ENCODE peak calls at places on chromosomes 13 and 19, in nine cellular contexts. K, B, I, T, L, F, D, O and A are unnamed samples.

GRCh38 chr19:47481460-47482052 is 2.5 kb downstream of the KPTN start:
- ATAC-seq in L (no peak), K (no peak), I (no peak), B (no peak), F (no peak), O (no peak), D (no peak), T (no peak), A (no peak)

GRCh38 chr13:20395061-20395916 is 130.4 kb downstream of the CRYL1 start:
- ATAC-seq in F (no peak), L (no peak), T (no peak), K (no peak), D (no peak), I (no peak), O (no peak), B (no peak), A (no peak)

GRCh38 chr13:88623150-88623549 is 952.0 kb downstream of the SLITRK5 start:
- ATAC-seq in B (no peak), T (peak), K (no peak), L (no peak), F (no peak), I (no peak), O (no peak), D (no peak), A (no peak)

GRCh38 chr19:17205237-17206140 is 9.7 kb upstream of the USE1 start:
- ATAC-seq in K (peak), O (peak), D (peak), F (peak), L (peak), B (peak), I (peak), T (peak), A (peak)

GRCh38 chr19:55465460-55466245 is 1.1 kb upstream of the C19orf85 start:
- ATAC-seq in B (no peak), L (no peak), T (no peak), K (no peak), I (no peak), O (no peak), D (no peak), F (no peak), A (no peak)

GRCh38 chr19:15550847-15551182 is 42.5 kb downstream of the CYP4F22 start:
- ATAC-seq in I (no peak), B (no peak), O (no peak), T (no peak), L (peak), D (peak), K (no peak), F (no peak), A (no peak)

GRCh38 chr13:103656329-103656728 is 590.1 kb upstream of the SLC10A2 start:
- ATAC-seq in B (no peak), T (no peak), L (no peak), O (no peak), I (no peak), K (no peak), F (no peak), D (no peak), A (no peak)

GRCh38 chr13:48391257-48391656 is 21.7 kb downstream of the LPAR6 start:
- ATAC-seq in B (no peak), D (no peak), O (no peak), F (no peak), I (no peak), L (no peak), T (no peak), K (no peak), A (no peak)

GRCh38 chr19:15330801-15331418 is 1.4 kb downstream of the BRD4 start:
- ATAC-seq in F (no peak), L (peak), K (peak), T (peak), D (peak), I (peak), O (peak), B (peak), A (no peak)

GRCh38 chr19:6274756-6275155 is 5.0 kb downstream of the MLLT1 start:
- ATAC-seq in T (no peak), K (no peak), I (peak), B (peak), D (no peak), O (no peak), L (no peak), F (no peak), A (no peak)

GRCh38 chr19:10535613-10536012 is 8.1 kb upstream of the ATG4D start:
- ATAC-seq in F (no peak), D (no peak), O (no peak), K (no peak), L (no peak), T (no peak), I (no peak), B (no peak), A (no peak)

GRCh38 chr13:84896128-84896527 is 903.1 kb downstream of the SLITRK6 start:
- ATAC-seq in O (peak), F (no peak), D (no peak), T (no peak), L (no peak), K (no peak), B (no peak), I (no peak), A (no peak)

GRCh38 chr13:77985866-77986636 is 67.4 kb upstream of the EDNRB start:
- ATAC-seq in D (no peak), K (no peak), O (no peak), B (peak), I (no peak), F (peak), L (no peak), T (no peak), A (no peak)

GRCh38 chr19:13681509-13681908 is 82.8 kb upstream of the MRI1 start:
- ATAC-seq in B (no peak), I (no peak), K (no peak), T (no peak), O (no peak), L (no peak), F (no peak), D (no peak), A (peak)

GRCh38 chr19:45558399-45558878 is 26.2 kb downstream of the OPA3 start:
- ATAC-seq in L (peak), F (peak), K (peak), D (peak), O (peak), I (peak), T (peak), B (peak), A (no peak)

GRCh38 chr19:6767081-6767356 is 216 bp downstream of the SH2D3A start:
- ATAC-seq in B (no peak), T (peak), I (no peak), L (peak), F (peak), O (peak), D (peak), K (peak), A (no peak)

GRCh38 chr13:30593001-30593400 is 24.7 kb upstream of the USPL1 start:
- ATAC-seq in L (no peak), F (no peak), D (no peak), O (no peak), I (no peak), K (no peak), B (no peak), T (no peak), A (no peak)

GRCh38 chr19:43527860-43528622 is 1.0 kb upstream of the ETHE1 start:
- ATAC-seq in B (no peak), F (no peak), K (no peak), I (peak), L (no peak), T (peak), D (no peak), O (no peak), A (peak)

GRCh38 chr13:29733069-29733700 is 117.2 kb downstream of the UBL3 start:
- ATAC-seq in T (peak), F (no peak), K (no peak), B (no peak), I (no peak), O (peak), D (no peak), L (no peak), A (no peak)

GRCh38 chr19:39296055-39296645 is at the start of gene IFNL1:
- ATAC-seq in O (peak), D (no peak), L (peak), I (no peak), K (no peak), T (no peak), B (no peak), F (no peak), A (no peak)

GRCh38 chr19:15169541-15170285 is 31.1 kb downstream of the NOTCH3 start:
- ATAC-seq in L (no peak), K (no peak), B (no peak), F (peak), D (no peak), I (no peak), O (no peak), T (no peak), A (no peak)

GRCh38 chr19:35843676-35844481 is 8.4 kb downstream of the NPHS1 start:
- ATAC-seq in D (no peak), F (no peak), T (no peak), O (peak), B (no peak), I (no peak), K (no peak), L (no peak), A (no peak)

GRCh38 chr19:48230555-48231129 is 25.1 kb downstream of the CARD8 start:
- ATAC-seq in T (peak), L (no peak), F (no peak), O (no peak), I (no peak), K (no peak), D (peak), B (no peak), A (no peak)

GRCh38 chr19:33453207-33453736 is 68.3 kb downstream of the PEPD start:
- ATAC-seq in T (no peak), F (no peak), I (no peak), L (no peak), D (no peak), B (no peak), K (no peak), O (no peak), A (no peak)